ENCODE peak calls at places on chromosomes 13 and 19, in ten cellular contexts. I is activated naive CD4-positive, alpha-beta T cell treated with anti-CD3 and anti-CD28 coated beads, Interleukin-2, amount 10 ng/mL, durations not matched to agents 7 days and 5 days; Q is activated T-helper 1 cell treated with Interleukin-2 at 50 U/mL for 16 hours; J is AG04450; W is smooth muscle cell of the brain vasculature; P is NCI-H460; V is epithelial cell of esophagus; S is left lung; Z is NCI-H774; K is amniotic stem cell. F is an unnamed sample.
A peak's percentile ranks its signal among the peaks of the same experiment; 100 is the strongest.

GRCh38 chr13:66563076-66563475 is 667.1 kb downstream of the PCDH9 start:
- DNase-seq in I (no peak), Q (no peak), J (no peak), W (no peak), P (no peak), V (peak; percentile 14), S (no peak), Z (no peak), K (no peak), F (no peak)

GRCh38 chr19:19040417-19040816 is 7.0 kb downstream of the ARMC6 start:
- DNase-seq in I (no peak), Q (no peak), J (peak; percentile 80), W (no peak), P (no peak), V (peak; percentile 55), S (peak; percentile 71), Z (no peak), K (no peak), F (no peak)

GRCh38 chr19:9075064-9075964 is 11.5 kb upstream of the OR1M1 start:
- DNase-seq in I (no peak), Q (no peak), J (peak; percentile 39), W (peak; percentile 95), P (peak; percentile 45), V (peak; percentile 98), S (peak; percentile 68), Z (no peak), K (peak; percentile 45), F (peak; percentile 86)

GRCh38 chr13:111253334-111253872 is 67.0 kb upstream of the TEX29 start:
- DNase-seq in I (no peak), Q (no peak), J (no peak), W (no peak), P (no peak), V (no peak), S (no peak), Z (no peak), K (no peak), F (peak; percentile 64)

GRCh38 chr13:98751397-98752110 is 918 bp downstream of the SLC15A1 start:
- DNase-seq in I (no peak), Q (no peak), J (no peak), W (no peak), P (no peak), V (peak; percentile 21), S (no peak), Z (no peak), K (no peak), F (no peak)

GRCh38 chr13:20001351-20001750 is 42.8 kb downstream of the ZMYM2 start:
- DNase-seq in I (no peak), Q (no peak), J (no peak), W (no peak), P (no peak), V (no peak), S (no peak), Z (no peak), K (no peak), F (no peak)

GRCh38 chr19:5126498-5127223 is 157.7 kb downstream of the KDM4B start:
- DNase-seq in I (no peak), Q (no peak), J (no peak), W (no peak), P (no peak), V (no peak), S (no peak), Z (no peak), K (no peak), F (no peak)

GRCh38 chr19:39247701-39248664 is 673 bp downstream of the IFNL4 start:
- DNase-seq in I (no peak), Q (no peak), J (no peak), W (no peak), P (no peak), V (peak; percentile 13), S (no peak), Z (no peak), K (no peak), F (no peak)

GRCh38 chr19:18156841-18157464 is 4.0 kb downstream of the PIK3R2 start:
- DNase-seq in I (no peak), Q (no peak), J (peak; percentile 58), W (peak; percentile 70), P (no peak), V (peak; percentile 91), S (peak; percentile 90), Z (peak; percentile 82), K (no peak), F (peak; percentile 93)

GRCh38 chr13:39818953-39819352 is 163.5 kb downstream of the COG6 start:
- DNase-seq in I (no peak), Q (no peak), J (no peak), W (no peak), P (no peak), V (no peak), S (no peak), Z (no peak), K (no peak), F (no peak)

GRCh38 chr19:10604460-10604980 is 17.4 kb upstream of the AP1M2 start:
- DNase-seq in I (peak; percentile 32), Q (no peak), J (no peak), W (no peak), P (no peak), V (no peak), S (peak; percentile 38), Z (no peak), K (no peak), F (no peak)

GRCh38 chr13:105450784-105451183 is 1084.7 kb downstream of the EFNB2 start:
- DNase-seq in I (no peak), Q (no peak), J (no peak), W (no peak), P (no peak), V (no peak), S (no peak), Z (no peak), K (no peak), F (no peak)

GRCh38 chr19:16598848-16599247 is 26.6 kb upstream of the SLC35E1 start:
- DNase-seq in I (no peak), Q (no peak), J (no peak), W (no peak), P (no peak), V (no peak), S (no peak), Z (no peak), K (no peak), F (no peak)

GRCh38 chr19:7979011-7979410 is 26.4 kb downstream of the ELAVL1 start:
- DNase-seq in I (no peak), Q (no peak), J (no peak), W (no peak), P (no peak), V (no peak), S (no peak), Z (no peak), K (no peak), F (no peak)

GRCh38 chr13:66409542-66409941 is 820.6 kb downstream of the PCDH9 start:
- DNase-seq in I (no peak), Q (no peak), J (no peak), W (no peak), P (no peak), V (no peak), S (no peak), Z (no peak), K (no peak), F (no peak)

GRCh38 chr13:38967446-38967845 is 23.2 kb downstream of the STOML3 start:
- DNase-seq in I (no peak), Q (no peak), J (no peak), W (no peak), P (no peak), V (no peak), S (no peak), Z (no peak), K (no peak), F (no peak)

GRCh38 chr19:18300930-18301717 is 19.7 kb upstream of the JUND start:
- DNase-seq in I (no peak), Q (no peak), J (no peak), W (no peak), P (no peak), V (peak; percentile 40), S (peak; percentile 80), Z (no peak), K (no peak), F (no peak)

GRCh38 chr13:99996177-99996705 is 14.7 kb downstream of the ZIC2 start:
- DNase-seq in I (no peak), Q (no peak), J (no peak), W (no peak), P (no peak), V (no peak), S (no peak), Z (peak; percentile 88), K (no peak), F (no peak)

GRCh38 chr13:36395280-36395679 is 37.0 kb upstream of the CCNA1 start:
- DNase-seq in I (no peak), Q (no peak), J (peak; percentile 27), W (no peak), P (no peak), V (peak; percentile 58), S (no peak), Z (no peak), K (peak; percentile 22), F (no peak)

GRCh38 chr19:1851581-1852293 is 3.5 kb upstream of the REXO1 start:
- DNase-seq in I (peak; percentile 71), Q (peak; percentile 49), J (no peak), W (no peak), P (no peak), V (no peak), S (no peak), Z (no peak), K (no peak), F (no peak)

GRCh38 chr13:83557845-83558244 is 324.4 kb downstream of the SLITRK1 start:
- DNase-seq in I (no peak), Q (no peak), J (no peak), W (no peak), P (no peak), V (no peak), S (no peak), Z (no peak), K (no peak), F (no peak)

GRCh38 chr19:50384685-50385535 is 763 bp downstream of the POLD1 start:
- DNase-seq in I (no peak), Q (no peak), J (no peak), W (no peak), P (no peak), V (peak; percentile 42), S (peak; percentile 59), Z (no peak), K (peak; percentile 15), F (no peak)